ENCODE peak calls at places on chromosome 11, in six cellular contexts. O is GM12878, F is A549, X is HepG2, N is endothelial cell of umbilical vein, Z is HCT116. M is an unnamed sample.

GRCh38 chr11:124882339-124883071 is 15.2 kb downstream of the ROBO4 start:
- DNase-seq in Z (no peak), X (peak; percentile 89), F (no peak), N (peak; percentile 74), O (no peak), M (no peak)

GRCh38 chr11:125250316-125250870 is 85.8 kb downstream of the PKNOX2 start:
- DNase-seq in X (no peak), N (no peak), Z (no peak), O (no peak), F (no peak), M (peak; percentile 10)

GRCh38 chr11:93765551-93765950 is 18.5 kb upstream of the MED17 start:
- DNase-seq in F (no peak), Z (no peak), X (no peak), N (no peak), O (no peak), M (no peak)

GRCh38 chr11:31106963-31107576 is 262.5 kb downstream of the DCDC1 start:
- DNase-seq in Z (peak; percentile 51), O (no peak), N (peak; percentile 44), F (peak; percentile 65), X (peak; percentile 50), M (peak; percentile 63)

GRCh38 chr11:61297741-61298140 is 2.6 kb upstream of the VWCE start:
- DNase-seq in X (peak; percentile 29), N (peak; percentile 94), F (no peak), O (no peak), Z (no peak), M (peak; percentile 81)

GRCh38 chr11:87491381-87491780 is 453.6 kb downstream of the TMEM135 start:
- DNase-seq in O (no peak), F (no peak), Z (no peak), X (no peak), N (no peak), M (peak; percentile 12)

GRCh38 chr11:11324090-11324489 is 29.0 kb downstream of the CSNK2A3 start:
- DNase-seq in X (no peak), O (no peak), F (no peak), N (no peak), Z (no peak), M (no peak)

GRCh38 chr11:33500865-33501479 is 199.7 kb downstream of the C11orf91 start:
- DNase-seq in Z (no peak), N (peak; percentile 45), O (no peak), F (peak; percentile 25), X (peak; percentile 9), M (peak; percentile 33)

GRCh38 chr11:2567026-2567671 is 122.3 kb downstream of the KCNQ1 start:
- DNase-seq in Z (no peak), N (no peak), O (no peak), F (no peak), X (peak; percentile 48), M (no peak)

GRCh38 chr11:1151366-1152315 is 6.1 kb upstream of the MUC5AC start:
- DNase-seq in O (no peak), Z (no peak), N (no peak), X (no peak), F (peak; percentile 76), M (peak; percentile 81)

GRCh38 chr11:95147364-95147905 is 57.8 kb downstream of the ENDOD1 start:
- DNase-seq in X (peak; percentile 14), N (peak; percentile 89), O (no peak), F (peak; percentile 33), Z (peak; percentile 34), M (peak; percentile 66)

GRCh38 chr11:43930868-43931716 is 11.3 kb upstream of the C11orf96 start:
- DNase-seq in N (peak; percentile 58), F (no peak), X (no peak), O (no peak), Z (no peak), M (no peak)

GRCh38 chr11:70471254-70471653 is 72.9 kb downstream of the CTTN start:
- DNase-seq in N (peak; percentile 35), F (peak; percentile 51), O (no peak), X (no peak), Z (peak; percentile 23), M (peak; percentile 70)

GRCh38 chr11:44983786-44984185 is 33.1 kb upstream of the TP53I11 start:
- DNase-seq in N (peak; percentile 4), Z (no peak), X (no peak), F (no peak), O (no peak), M (no peak)

GRCh38 chr11:17386331-17387084 is 2.0 kb downstream of the KCNJ11 start:
- DNase-seq in N (peak; percentile 31), X (peak; percentile 43), Z (peak; percentile 18), O (no peak), F (peak; percentile 69), M (peak; percentile 73)

GRCh38 chr11:10441021-10441523 is 14.0 kb upstream of the AMPD3 start:
- DNase-seq in O (no peak), N (no peak), F (no peak), X (no peak), Z (no peak), M (no peak)

GRCh38 chr11:118152552-118153471 is at the start of gene SCN4B:
- DNase-seq in X (no peak), Z (no peak), F (peak; percentile 18), N (peak; percentile 43), O (no peak), M (peak; percentile 55)

GRCh38 chr11:1171223-1171984 is 13.7 kb downstream of the MUC5AC start:
- DNase-seq in O (no peak), N (no peak), F (no peak), X (no peak), Z (no peak), M (no peak)

GRCh38 chr11:111419641-111420327 is 40.7 kb upstream of the POU2AF1 start:
- DNase-seq in O (no peak), X (no peak), N (no peak), Z (no peak), F (no peak), M (no peak)

DNA sequence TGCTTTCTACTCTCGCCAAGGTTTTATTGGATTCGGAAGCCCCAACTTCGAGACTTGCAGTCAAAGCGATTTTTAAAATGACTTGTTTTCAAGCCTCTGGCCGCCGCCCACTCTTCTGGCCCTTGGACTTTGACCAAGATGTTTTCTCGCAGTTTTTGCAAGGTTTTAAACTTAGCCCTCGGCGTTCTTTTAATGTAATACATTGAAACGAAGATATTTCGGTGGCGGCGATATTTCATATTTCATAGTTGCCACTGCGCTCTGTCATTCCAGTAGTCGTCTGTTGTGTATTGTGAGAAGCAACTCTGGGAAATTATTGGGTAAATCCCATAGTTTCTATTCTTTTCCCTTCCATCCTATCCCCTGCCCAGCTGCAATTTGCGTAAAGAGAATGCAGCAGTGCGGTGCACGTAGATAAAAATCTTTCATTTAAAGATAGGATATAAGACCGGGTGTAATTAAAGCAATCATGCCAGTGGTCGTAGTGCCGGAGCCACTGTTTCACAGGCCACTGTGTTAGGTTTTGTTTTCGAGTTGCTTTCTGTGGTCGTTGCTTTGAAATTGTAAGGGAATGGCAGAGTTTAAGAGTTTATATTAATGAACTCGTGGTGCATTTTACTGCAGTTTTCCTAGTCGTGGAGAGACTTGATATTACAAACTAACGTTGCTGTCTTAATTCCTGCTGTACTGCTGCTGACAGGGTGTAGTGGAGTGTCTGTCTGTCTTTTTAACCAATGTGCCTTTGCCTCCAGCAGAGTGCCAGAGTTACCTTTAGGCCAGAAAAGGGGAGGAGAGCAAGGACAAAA is 715 bp downstream of the BIRC2 start:
- DNase-seq in X (peak; percentile 38), F (peak; percentile 13), O (no peak), Z (no peak), N (peak; percentile 54), M (peak; percentile 65)
- TF ChIP-seq MAX in X (no peak), F (no peak), O (no peak), Z (no peak), N (no peak), M (peak; percentile 34)

GRCh38 chr11:47270331-47271271 is 668 bp downstream of the MADD start:
- DNase-seq in Z (no peak), X (peak; percentile 49), F (peak; percentile 57), O (no peak), N (peak; percentile 26), M (peak; percentile 63)

GRCh38 chr11:47272706-47273105 is 2.8 kb downstream of the MADD start:
- DNase-seq in F (no peak), N (no peak), O (no peak), X (no peak), Z (no peak), M (peak; percentile 41)

GRCh38 chr11:47271328-47271727 is 1.4 kb downstream of the MADD start:
- DNase-seq in N (no peak), F (no peak), Z (no peak), O (no peak), X (no peak), M (peak; percentile 21)

GRCh38 chr11:47269829-47270305 is at the start of gene MADD:
- DNase-seq in X (peak; percentile 65), N (peak; percentile 83), O (peak; percentile 55), F (peak; percentile 80), Z (peak; percentile 55), M (peak; percentile 94)

DNA sequence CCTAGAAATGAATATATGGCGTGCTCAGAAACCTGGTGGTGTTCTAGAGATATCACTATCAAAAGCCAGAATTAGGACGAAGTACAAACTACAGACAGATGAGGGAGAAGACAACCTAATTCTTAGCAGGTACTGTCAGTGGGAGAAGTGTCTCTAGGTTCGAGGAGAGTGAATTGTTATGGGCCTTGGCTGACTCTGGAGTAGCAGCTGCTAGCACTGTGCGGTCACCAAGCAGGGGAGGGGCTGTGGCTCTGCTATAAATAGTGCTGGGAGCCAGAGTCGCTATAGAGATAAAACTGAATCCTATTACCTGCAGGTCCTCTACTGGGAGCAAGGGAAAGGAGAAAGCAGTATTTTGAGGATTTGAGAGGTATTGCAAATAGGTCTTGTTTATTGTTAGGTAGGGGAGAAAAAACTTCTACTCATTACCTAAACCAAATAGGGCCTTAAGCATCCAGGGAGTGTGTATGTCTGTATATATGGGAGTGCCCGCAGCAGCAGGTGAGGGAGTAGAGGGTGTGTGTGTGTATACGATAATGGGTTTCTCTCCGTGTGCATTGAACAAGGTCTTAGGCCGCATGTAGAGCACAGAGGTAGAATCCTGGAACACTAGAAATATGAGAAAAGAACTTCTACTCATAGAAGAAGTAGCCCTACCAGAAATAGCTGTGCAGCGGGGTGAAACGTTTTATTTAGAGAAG is 2.2 kb downstream of the MADD start:
- DNase-seq in Z (no peak), N (no peak), O (no peak), F (no peak), X (no peak), M (peak; percentile 17)
- TF ChIP-seq POLR2A in Z (no peak), N (no peak), O (no peak), F (no peak), X (no peak), M (no peak)

GRCh38 chr11:35344990-35345655 is 74.2 kb downstream of the SLC1A2 start:
- DNase-seq in Z (no peak), F (no peak), X (no peak), O (no peak), N (no peak), M (peak; percentile 4)
- TF ChIP-seq MAX in Z (no peak), F (no peak), X (no peak), O (no peak), N (no peak), M (no peak)

GRCh38 chr11:47616726-47617416 is 22.7 kb upstream of the C1QTNF4 start:
- DNase-seq in F (peak; percentile 63), Z (peak; percentile 21), N (peak; percentile 68), X (peak; percentile 58), O (no peak), M (peak; percentile 80)

GRCh38 chr11:47611240-47611863 is 17.1 kb upstream of the C1QTNF4 start:
- DNase-seq in Z (no peak), F (no peak), O (peak; percentile 42), X (no peak), N (no peak), M (peak; percentile 70)

GRCh38 chr11:47609675-47610074 is 15.5 kb upstream of the C1QTNF4 start:
- DNase-seq in X (no peak), Z (no peak), N (no peak), O (no peak), F (no peak), M (no peak)

GRCh38 chr11:47617417-47617809 is 23.2 kb upstream of the C1QTNF4 start:
- DNase-seq in O (no peak), Z (no peak), F (no peak), X (no peak), N (peak; percentile 26), M (no peak)

GRCh38 chr11:47615249-47615648 is 21.0 kb upstream of the C1QTNF4 start:
- DNase-seq in F (no peak), Z (no peak), N (no peak), O (no peak), X (no peak), M (no peak)
- TF ChIP-seq POLR2A in F (no peak), Z (no peak), N (no peak), O (no peak), X (no peak), M (no peak)